ENCODE peak calls at places on chromosomes 7 and 10, in eight cellular contexts. R, W, U, Z, I, H, D and S are unnamed samples.
A peak's percentile ranks its signal among the peaks of the same experiment; 100 is the strongest.

GRCh38 chr10:28479366-28479765 is 53.6 kb upstream of the WAC start:
- DNase-seq in Z (no peak), I (no peak), U (no peak), R (no peak), D (no peak), H (no peak), W (no peak), S (no peak)

GRCh38 chr7:2104716-2105115 is 128.0 kb downstream of the MAD1L1 start:
- DNase-seq in U (peak; percentile 48), H (peak; percentile 72), I (no peak), R (no peak), D (no peak), Z (no peak), W (no peak), S (no peak)

GRCh38 chr7:47611045-47611511 is 29.2 kb upstream of the TNS3 start:
- DNase-seq in D (no peak), H (no peak), Z (no peak), R (no peak), U (no peak), I (no peak), W (no peak), S (no peak)

GRCh38 chr7:81627565-81628287 is 142.1 kb downstream of the HGF start:
- DNase-seq in D (no peak), U (no peak), H (peak; percentile 96), Z (no peak), W (no peak), R (peak; percentile 36), I (no peak), S (no peak)

GRCh38 chr7:6453737-6454136 is 6.0 kb upstream of the DAGLB start:
- DNase-seq in H (peak; percentile 87), D (peak; percentile 77), I (no peak), W (no peak), R (peak; percentile 95), Z (no peak), U (no peak), S (no peak)

GRCh38 chr7:46058424-46058823 is 137.4 kb upstream of the IGFBP3 start:
- DNase-seq in D (no peak), Z (no peak), W (no peak), H (peak; percentile 86), U (no peak), I (no peak), R (peak; percentile 30), S (no peak)

GRCh38 chr10:49286686-49287085 is 12.3 kb upstream of the C10orf71 start:
- DNase-seq in H (no peak), U (no peak), I (no peak), Z (no peak), D (no peak), R (no peak), W (no peak), S (no peak)

GRCh38 chr10:10235003-10235402 is 782.7 kb upstream of the CELF2 start:
- DNase-seq in Z (no peak), H (peak; percentile 1), D (no peak), W (no peak), R (peak; percentile 0), I (no peak), U (no peak), S (no peak)

GRCh38 chr10:50577681-50578350 is 45.9 kb downstream of the SGMS1 start:
- DNase-seq in U (no peak), D (no peak), H (peak; percentile 38), Z (no peak), R (no peak), I (no peak), W (no peak), S (no peak)

GRCh38 chr7:6480323-6480660 is 32.5 kb upstream of the DAGLB start:
- DNase-seq in Z (no peak), R (no peak), U (no peak), D (no peak), W (no peak), I (no peak), H (no peak), S (no peak)

GRCh38 chr10:110634527-110635209 is 9.5 kb upstream of the RBM20 start:
- DNase-seq in H (no peak), Z (no peak), R (no peak), U (no peak), I (no peak), W (no peak), D (no peak), S (no peak)

GRCh38 chr7:29196971-29197370 is 2.4 kb downstream of the CHN2 start:
- DNase-seq in W (no peak), Z (no peak), U (no peak), R (no peak), H (no peak), D (no peak), I (no peak), S (no peak)

GRCh38 chr7:156058248-156058647 is 246.0 kb upstream of the SHH start:
- DNase-seq in D (no peak), H (no peak), Z (no peak), U (no peak), I (no peak), R (no peak), W (no peak), S (no peak)

GRCh38 chr7:126440542-126440941 is 812.2 kb downstream of the GRM8 start:
- DNase-seq in I (no peak), D (no peak), U (no peak), Z (no peak), H (no peak), W (no peak), R (no peak), S (no peak)

GRCh38 chr10:19816420-19817250 is at the start of gene PLXDC2:
- DNase-seq in U (peak; percentile 70), I (no peak), W (peak; percentile 22), Z (peak; percentile 55), D (no peak), R (no peak), H (peak; percentile 56), S (peak; percentile 30)

GRCh38 chr10:31808258-31809218 is 120.1 kb downstream of the ARHGAP12 start:
- DNase-seq in Z (no peak), R (no peak), D (peak; percentile 6), H (peak; percentile 82), W (no peak), U (no peak), I (no peak), S (no peak)

GRCh38 chr7:79770053-79770452 is 316.6 kb upstream of the MAGI2 start:
- DNase-seq in H (no peak), Z (no peak), R (no peak), U (no peak), D (no peak), W (no peak), I (no peak), S (no peak)

GRCh38 chr7:78562191-78562590 is 763.6 kb downstream of the PHTF2 start:
- DNase-seq in I (no peak), U (no peak), W (no peak), R (no peak), Z (no peak), D (no peak), H (no peak), S (no peak)

GRCh38 chr10:104344219-104344618 is 6.0 kb upstream of the ITPRIP start:
- DNase-seq in H (no peak), R (no peak), W (no peak), U (no peak), D (no peak), I (no peak), Z (no peak), S (no peak)

GRCh38 chr10:93999401-93999851 is 5.7 kb downstream of the PLCE1 start:
- DNase-seq in H (peak; percentile 50), Z (peak; percentile 32), D (no peak), U (peak; percentile 52), I (no peak), W (no peak), R (no peak), S (no peak)

GRCh38 chr10:29270883-29271282 is 18.0 kb upstream of the LYZL1 start:
- DNase-seq in D (no peak), Z (no peak), U (no peak), W (no peak), I (no peak), H (no peak), R (no peak), S (no peak)

GRCh38 chr10:12073526-12073925 is 4.8 kb downstream of the DHTKD1 start:
- DNase-seq in Z (no peak), U (no peak), W (no peak), R (no peak), D (no peak), I (no peak), H (no peak), S (no peak)

GRCh38 chr10:42998481-42999384 is 78.1 kb upstream of the RET start:
- DNase-seq in W (no peak), I (no peak), H (no peak), Z (peak; percentile 5), R (no peak), U (peak; percentile 27), D (no peak), S (no peak)

GRCh38 chr7:84042110-84042539 is 152.5 kb downstream of the SEMA3A start:
- DNase-seq in I (no peak), U (no peak), D (peak; percentile 36), H (peak; percentile 89), Z (no peak), R (peak; percentile 19), W (no peak), S (no peak)

GRCh38 chr7:106620034-106620433 is 40.9 kb downstream of the CCDC71L start:
- DNase-seq in R (no peak), D (no peak), Z (no peak), W (no peak), H (no peak), U (no peak), I (no peak), S (no peak)

GRCh38 chr10:101840102-101840684 is 3.4 kb downstream of the KCNIP2 start:
- DNase-seq in D (no peak), W (no peak), U (no peak), H (peak; percentile 29), R (no peak), I (no peak), Z (peak; percentile 47), S (no peak)

GRCh38 chr10:114418109-114418508 is 13.8 kb upstream of the AFAP1L2 start:
- DNase-seq in D (no peak), U (no peak), I (no peak), H (no peak), W (no peak), R (no peak), Z (no peak), S (no peak)

GRCh38 chr10:76311752-76312699 is 880.6 kb downstream of the LRMDA start:
- DNase-seq in W (no peak), Z (peak; percentile 63), I (no peak), H (peak; percentile 45), U (no peak), R (peak; percentile 52), D (peak; percentile 8), S (no peak)

GRCh38 chr7:51304729-51305128 is 11.9 kb downstream of the COBL start:
- DNase-seq in D (no peak), I (no peak), W (no peak), U (no peak), Z (no peak), H (no peak), R (no peak), S (no peak)

GRCh38 chr10:132507956-132508490 is 29.6 kb upstream of the INPP5A start:
- DNase-seq in U (no peak), H (no peak), I (no peak), R (no peak), D (no peak), W (no peak), Z (no peak), S (no peak)

GRCh38 chr10:88544140-88544870 is 38.8 kb downstream of the RNLS start:
- DNase-seq in R (no peak), W (no peak), I (no peak), U (no peak), H (no peak), D (no peak), Z (no peak), S (no peak)